ENCODE peak calls at places on chromosome 3, in eight cellular contexts. O is cardiac muscle cell, S is fibroblast of the aortic adventitia, F is heart left ventricle, U is iPS-NIHi11, M is endodermal cell, Y is NCI-H526 treated with DMSO at 0.1 percent for 48 hours, C is heart right ventricle. T is an unnamed sample.

GRCh38 chr3:186880392-186880791 is 37.9 kb downstream of the ADIPOQ start:
- DNase-seq in O (no peak), S (no peak), F (no peak), U (no peak), M (no peak), Y (no peak), C (no peak), T (no peak)

GRCh38 chr3:142875583-142876207 is 13.2 kb downstream of the PCOLCE2 start:
- DNase-seq in O (no peak), S (no peak), F (no peak), U (no peak), M (no peak), Y (no peak), C (no peak), T (no peak)

GRCh38 chr3:152257246-152258074 is 11.3 kb upstream of the MBNL1 start:
- DNase-seq in O (no peak), S (no peak), F (no peak), U (no peak), M (no peak), Y (no peak), C (no peak), T (peak)

GRCh38 chr3:184669578-184669977 is 42.3 kb downstream of the MAGEF1 start:
- DNase-seq in O (no peak), S (no peak), F (no peak), U (no peak), M (no peak), Y (no peak), C (no peak), T (no peak)

GRCh38 chr3:151282921-151283320 is 4.6 kb upstream of the P2RY14 start:
- DNase-seq in O (peak), S (peak), F (no peak), U (peak), M (no peak), Y (peak), C (no peak), T (peak)

GRCh38 chr3:152556731-152557254 is 278.1 kb upstream of the P2RY1 start:
- DNase-seq in O (peak), S (peak), F (no peak), U (no peak), M (no peak), Y (no peak), C (peak), T (peak)

GRCh38 chr3:31142139-31142538 is 247.7 kb upstream of the GADL1 start:
- DNase-seq in O (no peak), S (no peak), F (no peak), U (peak), M (no peak), Y (peak), C (no peak), T (no peak)

GRCh38 chr3:9534429-9534828 is 19.2 kb downstream of the LHFPL4 start:
- DNase-seq in O (no peak), S (no peak), F (no peak), U (no peak), M (no peak), Y (no peak), C (no peak), T (no peak)

GRCh38 chr3:64445318-64446300 is 220.3 kb upstream of the PRICKLE2 start:
- DNase-seq in O (peak), S (no peak), F (peak), U (peak), M (peak), Y (peak), C (no peak), T (peak)

GRCh38 chr3:31210068-31210650 is 315.7 kb upstream of the GADL1 start:
- DNase-seq in O (no peak), S (no peak), F (no peak), U (peak), M (peak), Y (no peak), C (no peak), T (no peak)

GRCh38 chr3:123799544-123800351 is 84.4 kb downstream of the MYLK start:
- DNase-seq in O (peak), S (peak), F (no peak), U (peak), M (no peak), Y (no peak), C (no peak), T (no peak)

GRCh38 chr3:186633481-186633880 is 6.7 kb upstream of the FETUB start:
- DNase-seq in O (no peak), S (no peak), F (no peak), U (no peak), M (no peak), Y (no peak), C (no peak), T (no peak)

GRCh38 chr3:133663569-133664313 is 2.0 kb upstream of the TOPBP1 start:
- DNase-seq in O (peak), S (peak), F (no peak), U (peak), M (peak), Y (peak), C (no peak), T (peak)

GRCh38 chr3:51471775-51472652 is 27.8 kb downstream of the DCAF1 start:
- DNase-seq in O (peak), S (no peak), F (no peak), U (no peak), M (no peak), Y (no peak), C (no peak), T (no peak)

GRCh38 chr3:87076951-87077350 is 86.0 kb upstream of the VGLL3 start:
- DNase-seq in O (peak), S (peak), F (no peak), U (no peak), M (no peak), Y (no peak), C (no peak), T (no peak)

GRCh38 chr3:11499144-11499543 is 144.6 kb downstream of the VGLL4 start:
- DNase-seq in O (peak), S (peak), F (no peak), U (no peak), M (no peak), Y (no peak), C (no peak), T (no peak)

GRCh38 chr3:36796896-36797295 is 32.5 kb upstream of the DCLK3 start:
- DNase-seq in O (peak), S (peak), F (no peak), U (no peak), M (no peak), Y (no peak), C (no peak), T (no peak)

GRCh38 chr3:16849240-16849639 is 35.5 kb upstream of the PLCL2 start:
- DNase-seq in O (peak), S (peak), F (no peak), U (peak), M (peak), Y (peak), C (peak), T (peak)

GRCh38 chr3:172550347-172550943 is 27.2 kb upstream of the TNFSF10 start:
- DNase-seq in O (peak), S (peak), F (no peak), U (no peak), M (no peak), Y (no peak), C (no peak), T (no peak)

GRCh38 chr3:71461098-71461497 is 122.4 kb downstream of the FOXP1 start:
- DNase-seq in O (no peak), S (no peak), F (no peak), U (no peak), M (no peak), Y (no peak), C (no peak), T (no peak)

GRCh38 chr3:140365872-140366697 is 311.8 kb upstream of the TRIM42 start:
- DNase-seq in O (no peak), S (no peak), F (no peak), U (no peak), M (no peak), Y (no peak), C (no peak), T (no peak)

GRCh38 chr3:9947025-9947995 is 4.9 kb downstream of the PRRT3 start:
- DNase-seq in O (peak), S (peak), F (peak), U (peak), M (peak), Y (peak), C (peak), T (no peak)

GRCh38 chr3:63753567-63753966 is 65.5 kb upstream of the C3orf49 start:
- DNase-seq in O (peak), S (peak), F (no peak), U (peak), M (no peak), Y (no peak), C (no peak), T (no peak)